ENCODE peak calls at places on chromosomes 16 and 17, in seven cellular contexts. B, Q, T, K, I, D and O are unnamed samples.

GRCh38 chr17:81090361-81091133 is 55.6 kb downstream of the BAIAP2 start:
- DNase-seq in B (no peak), Q (no peak), T (no peak), K (peak; percentile 79), I (no peak), D (peak; percentile 65), O (peak; percentile 31)

GRCh38 chr16:31472559-31473203 is 729 bp downstream of the TGFB1I1 start:
- DNase-seq in B (no peak), Q (peak; percentile 91), T (no peak), K (peak; percentile 91), I (peak; percentile 91), D (peak; percentile 94), O (peak; percentile 24)

GRCh38 chr17:48162946-48163506 is 55.5 kb downstream of the SNX11 start:
- DNase-seq in B (no peak), Q (peak; percentile 10), T (no peak), K (no peak), I (no peak), D (no peak), O (no peak)

GRCh38 chr17:49527927-49528651 is 33.0 kb downstream of the NGFR start:
- DNase-seq in B (no peak), Q (no peak), T (no peak), K (no peak), I (no peak), D (no peak), O (no peak)

GRCh38 chr16:75572859-75573542 is 6.8 kb downstream of the GABARAPL2 start:
- DNase-seq in B (no peak), Q (no peak), T (no peak), K (no peak), I (no peak), D (no peak), O (no peak)

GRCh38 chr17:74220966-74221814 is 7.8 kb downstream of the TTYH2 start:
- DNase-seq in B (no peak), Q (no peak), T (no peak), K (no peak), I (no peak), D (no peak), O (no peak)

GRCh38 chr16:81349608-81350305 is 35.0 kb downstream of the GAN start:
- DNase-seq in B (no peak), Q (peak; percentile 71), T (no peak), K (no peak), I (no peak), D (no peak), O (no peak)

GRCh38 chr16:50037791-50038190 is 12.8 kb downstream of the CNEP1R1 start:
- DNase-seq in B (no peak), Q (no peak), T (no peak), K (no peak), I (no peak), D (no peak), O (no peak)

GRCh38 chr17:64323774-64324173 is 60.7 kb upstream of the TEX2 start:
- DNase-seq in B (no peak), Q (no peak), T (no peak), K (no peak), I (no peak), D (no peak), O (no peak)

GRCh38 chr17:72691601-72692000 is 400.9 kb downstream of the SLC39A11 start:
- DNase-seq in B (no peak), Q (peak; percentile 88), T (no peak), K (no peak), I (peak; percentile 73), D (no peak), O (no peak)

GRCh38 chr17:73957564-73957963 is 245.9 kb upstream of the RPL38 start:
- DNase-seq in B (no peak), Q (no peak), T (no peak), K (no peak), I (no peak), D (no peak), O (no peak)

GRCh38 chr17:82492647-82493516 is 26.6 kb upstream of the FOXK2 start:
- DNase-seq in B (no peak), Q (peak; percentile 77), T (no peak), K (no peak), I (peak; percentile 66), D (no peak), O (no peak)

GRCh38 chr17:82791532-82791931 is 39.7 kb downstream of the TBCD start:
- DNase-seq in B (no peak), Q (peak; percentile 96), T (no peak), K (no peak), I (peak; percentile 72), D (no peak), O (no peak)

GRCh38 chr16:24257965-24258364 is 1.8 kb downstream of the CACNG3 start:
- DNase-seq in B (no peak), Q (no peak), T (no peak), K (no peak), I (no peak), D (no peak), O (no peak)

GRCh38 chr17:65867014-65867413 is 305.6 kb upstream of the AXIN2 start:
- DNase-seq in B (no peak), Q (no peak), T (no peak), K (no peak), I (no peak), D (no peak), O (no peak)

GRCh38 chr17:42459256-42459982 is 741 bp downstream of the ATP6V0A1 start:
- DNase-seq in B (no peak), Q (peak; percentile 70), T (no peak), K (peak; percentile 60), I (peak; percentile 50), D (peak; percentile 50), O (no peak)

GRCh38 chr17:5020502-5021023 is 14.7 kb downstream of the SLC52A1 start:
- DNase-seq in B (no peak), Q (no peak), T (no peak), K (no peak), I (no peak), D (no peak), O (no peak)